ENCODE peak calls at places on chromosomes 7 and 10, in six cellular contexts. One of them, this sample, is unnamed.

GRCh38 chr10:93071674-93072224 is 1.9 kb upstream of the CYP26A1 start:
- DNase-seq in astrocyte: no peak
- DNase-seq in GM10248: no peak
- DNase-seq in thoracic aorta: no peak
- DNase-seq in heart left ventricle: no peak
- DNase-seq in WTC11: peak; percentile 81
- DNase-seq in this sample: peak; percentile 47

GRCh38 chr7:52620849-52621248 is 414.6 kb upstream of the POM121L12 start:
- DNase-seq in thoracic aorta: no peak
- DNase-seq in GM10248: no peak
- DNase-seq in astrocyte: no peak
- DNase-seq in heart left ventricle: no peak
- DNase-seq in WTC11: no peak
- DNase-seq in this sample: no peak

GRCh38 chr10:68073631-68074403 is 1.3 kb downstream of the HERC4 start:
- DNase-seq in GM10248: no peak
- DNase-seq in thoracic aorta: no peak
- DNase-seq in astrocyte: no peak
- DNase-seq in heart left ventricle: no peak
- DNase-seq in WTC11: no peak
- DNase-seq in this sample: no peak

GRCh38 chr10:71252195-71252594 is 39.8 kb downstream of the UNC5B start:
- DNase-seq in WTC11: no peak
- DNase-seq in astrocyte: no peak
- DNase-seq in GM10248: no peak
- DNase-seq in thoracic aorta: no peak
- DNase-seq in heart left ventricle: no peak
- DNase-seq in this sample: no peak

GRCh38 chr7:35465791-35466336 is 212.0 kb upstream of the TBX20 start:
- DNase-seq in WTC11: no peak
- DNase-seq in heart left ventricle: peak; percentile 92
- DNase-seq in thoracic aorta: no peak
- DNase-seq in astrocyte: no peak
- DNase-seq in GM10248: no peak
- DNase-seq in this sample: no peak

GRCh38 chr10:72421895-72422540 is 67.3 kb upstream of the DNAJB12 start:
- DNase-seq in GM10248: no peak
- DNase-seq in thoracic aorta: no peak
- DNase-seq in WTC11: peak; percentile 24
- DNase-seq in heart left ventricle: no peak
- DNase-seq in astrocyte: no peak
- DNase-seq in this sample: no peak

GRCh38 chr10:92068900-92069299 is 145.3 kb downstream of the BTAF1 start:
- DNase-seq in GM10248: no peak
- DNase-seq in heart left ventricle: no peak
- DNase-seq in astrocyte: peak; percentile 57
- DNase-seq in WTC11: no peak
- DNase-seq in thoracic aorta: no peak
- DNase-seq in this sample: no peak

GRCh38 chr10:58054881-58055280 is 212.8 kb downstream of the IPMK start:
- DNase-seq in astrocyte: no peak
- DNase-seq in heart left ventricle: no peak
- DNase-seq in WTC11: no peak
- DNase-seq in thoracic aorta: no peak
- DNase-seq in GM10248: no peak
- DNase-seq in this sample: no peak

GRCh38 chr10:92787557-92788152 is 60.7 kb upstream of the EXOC6 start:
- DNase-seq in WTC11: peak; percentile 41
- DNase-seq in GM10248: no peak
- DNase-seq in astrocyte: no peak
- DNase-seq in thoracic aorta: no peak
- DNase-seq in heart left ventricle: no peak
- DNase-seq in this sample: no peak

GRCh38 chr10:103836776-103837344 is 18.5 kb downstream of the SH3PXD2A start:
- DNase-seq in heart left ventricle: no peak
- DNase-seq in WTC11: no peak
- DNase-seq in astrocyte: no peak
- DNase-seq in thoracic aorta: no peak
- DNase-seq in GM10248: no peak
- DNase-seq in this sample: no peak

GRCh38 chr10:7587168-7587864 is 79.5 kb downstream of the ITIH5 start:
- DNase-seq in GM10248: no peak
- DNase-seq in WTC11: no peak
- DNase-seq in heart left ventricle: no peak
- DNase-seq in thoracic aorta: no peak
- DNase-seq in astrocyte: no peak
- DNase-seq in this sample: no peak

GRCh38 chr7:92498557-92498956 is 20.8 kb upstream of the ERVW-1 start:
- DNase-seq in thoracic aorta: no peak
- DNase-seq in astrocyte: no peak
- DNase-seq in WTC11: no peak
- DNase-seq in heart left ventricle: no peak
- DNase-seq in GM10248: no peak
- DNase-seq in this sample: no peak

GRCh38 chr10:119305860-119306513 is 98.6 kb downstream of the GRK5 start:
- DNase-seq in WTC11: no peak
- DNase-seq in astrocyte: peak; percentile 99
- DNase-seq in GM10248: peak; percentile 75
- DNase-seq in heart left ventricle: peak; percentile 51
- DNase-seq in thoracic aorta: peak; percentile 82
- DNase-seq in this sample: no peak

GRCh38 chr10:71132321-71132810 is 80.0 kb upstream of the UNC5B start:
- DNase-seq in GM10248: peak; percentile 8
- DNase-seq in heart left ventricle: no peak
- DNase-seq in WTC11: no peak
- DNase-seq in astrocyte: no peak
- DNase-seq in thoracic aorta: no peak
- DNase-seq in this sample: peak; percentile 34

GRCh38 chr10:96720422-96721206 is at the start of gene PIK3AP1:
- DNase-seq in heart left ventricle: peak; percentile 74
- DNase-seq in WTC11: peak; percentile 49
- DNase-seq in GM10248: peak; percentile 89
- DNase-seq in thoracic aorta: no peak
- DNase-seq in astrocyte: no peak
- DNase-seq in this sample: peak; percentile 47

GRCh38 chr10:124595143-124595883 is 133.7 kb downstream of the LHPP start:
- DNase-seq in thoracic aorta: no peak
- DNase-seq in heart left ventricle: peak; percentile 9
- DNase-seq in WTC11: no peak
- DNase-seq in GM10248: no peak
- DNase-seq in astrocyte: no peak
- DNase-seq in this sample: no peak

GRCh38 chr7:14606101-14606500 is 296.4 kb downstream of the DGKB start:
- DNase-seq in astrocyte: peak; percentile 63
- DNase-seq in heart left ventricle: no peak
- DNase-seq in GM10248: no peak
- DNase-seq in WTC11: no peak
- DNase-seq in thoracic aorta: no peak
- DNase-seq in this sample: no peak

GRCh38 chr10:42475168-42476098 is 162.9 kb downstream of the ZNF33B start:
- DNase-seq in GM10248: no peak
- DNase-seq in heart left ventricle: no peak
- DNase-seq in astrocyte: no peak
- DNase-seq in thoracic aorta: no peak
- DNase-seq in WTC11: peak; percentile 16
- DNase-seq in this sample: no peak

GRCh38 chr7:75537731-75538130 is 45.6 kb downstream of the SPDYE5 start:
- DNase-seq in GM10248: no peak
- DNase-seq in WTC11: no peak
- DNase-seq in astrocyte: no peak
- DNase-seq in thoracic aorta: no peak
- DNase-seq in heart left ventricle: no peak
- DNase-seq in this sample: no peak

GRCh38 chr7:94298943-94299342 is 95.8 kb upstream of the COL1A2 start:
- DNase-seq in thoracic aorta: no peak
- DNase-seq in GM10248: no peak
- DNase-seq in astrocyte: peak; percentile 72
- DNase-seq in heart left ventricle: no peak
- DNase-seq in WTC11: no peak
- DNase-seq in this sample: no peak

GRCh38 chr10:78264361-78264760 is 230.7 kb downstream of the RPS24 start:
- DNase-seq in heart left ventricle: no peak
- DNase-seq in WTC11: no peak
- DNase-seq in GM10248: no peak
- DNase-seq in thoracic aorta: no peak
- DNase-seq in astrocyte: no peak
- DNase-seq in this sample: no peak

GRCh38 chr10:12549297-12549696 is 199.9 kb downstream of the CAMK1D start:
- DNase-seq in WTC11: no peak
- DNase-seq in GM10248: peak; percentile 40
- DNase-seq in heart left ventricle: no peak
- DNase-seq in astrocyte: no peak
- DNase-seq in thoracic aorta: no peak
- DNase-seq in this sample: no peak

GRCh38 chr7:46725136-46725535 is 804.1 kb upstream of the IGFBP3 start:
- DNase-seq in thoracic aorta: no peak
- DNase-seq in WTC11: no peak
- DNase-seq in astrocyte: no peak
- DNase-seq in GM10248: no peak
- DNase-seq in heart left ventricle: no peak
- DNase-seq in this sample: no peak

GRCh38 chr7:92809397-92810241 is 26.8 kb downstream of the CDK6 start:
- DNase-seq in astrocyte: peak; percentile 96
- DNase-seq in GM10248: peak; percentile 57
- DNase-seq in thoracic aorta: peak; percentile 12
- DNase-seq in heart left ventricle: peak; percentile 56
- DNase-seq in WTC11: peak; percentile 13
- DNase-seq in this sample: peak; percentile 24

GRCh38 chr7:25389489-25390106 is 161.3 kb upstream of the NPVF start:
- DNase-seq in WTC11: no peak
- DNase-seq in thoracic aorta: no peak
- DNase-seq in GM10248: peak; percentile 21
- DNase-seq in heart left ventricle: no peak
- DNase-seq in astrocyte: peak; percentile 10
- DNase-seq in this sample: peak; percentile 35

GRCh38 chr7:43078794-43079193 is 33.7 kb upstream of the HECW1 start:
- DNase-seq in GM10248: no peak
- DNase-seq in WTC11: no peak
- DNase-seq in heart left ventricle: no peak
- DNase-seq in thoracic aorta: no peak
- DNase-seq in astrocyte: no peak
- DNase-seq in this sample: no peak

GRCh38 chr7:20440472-20441105 is 109.9 kb downstream of the ITGB8 start:
- DNase-seq in thoracic aorta: no peak
- DNase-seq in WTC11: peak; percentile 81
- DNase-seq in heart left ventricle: no peak
- DNase-seq in astrocyte: no peak
- DNase-seq in GM10248: peak; percentile 19
- DNase-seq in this sample: peak; percentile 44
- TF ChIP-seq CTCF in thoracic aorta: peak; percentile 21
- TF ChIP-seq CTCF in WTC11: peak; percentile 59
- TF ChIP-seq CTCF in heart left ventricle: peak; percentile 14
- TF ChIP-seq CTCF in astrocyte: peak; percentile 44
- TF ChIP-seq CTCF in GM10248: peak; percentile 31
- TF ChIP-seq CTCF in this sample: peak; percentile 54

GRCh38 chr7:157690833-157691382 is 354.1 kb downstream of the DNAJB6 start:
- DNase-seq in thoracic aorta: no peak
- DNase-seq in astrocyte: peak; percentile 94
- DNase-seq in WTC11: peak; percentile 47
- DNase-seq in GM10248: no peak
- DNase-seq in heart left ventricle: peak; percentile 69
- DNase-seq in this sample: no peak

GRCh38 chr7:157693071-157693520 is 356.3 kb downstream of the DNAJB6 start:
- DNase-seq in astrocyte: no peak
- DNase-seq in WTC11: peak; percentile 34
- DNase-seq in GM10248: no peak
- DNase-seq in thoracic aorta: no peak
- DNase-seq in heart left ventricle: peak; percentile 13
- DNase-seq in this sample: no peak

GRCh38 chr7:157690058-157690832 is 353.4 kb downstream of the DNAJB6 start:
- DNase-seq in WTC11: peak; percentile 26
- DNase-seq in thoracic aorta: no peak
- DNase-seq in GM10248: no peak
- DNase-seq in astrocyte: peak; percentile 54
- DNase-seq in heart left ventricle: no peak
- DNase-seq in this sample: no peak

GRCh38 chr7:157692156-157693011 is 355.6 kb downstream of the DNAJB6 start:
- DNase-seq in WTC11: peak; percentile 24
- DNase-seq in thoracic aorta: no peak
- DNase-seq in GM10248: no peak
- DNase-seq in heart left ventricle: peak; percentile 27
- DNase-seq in astrocyte: no peak
- DNase-seq in this sample: no peak

DNA sequence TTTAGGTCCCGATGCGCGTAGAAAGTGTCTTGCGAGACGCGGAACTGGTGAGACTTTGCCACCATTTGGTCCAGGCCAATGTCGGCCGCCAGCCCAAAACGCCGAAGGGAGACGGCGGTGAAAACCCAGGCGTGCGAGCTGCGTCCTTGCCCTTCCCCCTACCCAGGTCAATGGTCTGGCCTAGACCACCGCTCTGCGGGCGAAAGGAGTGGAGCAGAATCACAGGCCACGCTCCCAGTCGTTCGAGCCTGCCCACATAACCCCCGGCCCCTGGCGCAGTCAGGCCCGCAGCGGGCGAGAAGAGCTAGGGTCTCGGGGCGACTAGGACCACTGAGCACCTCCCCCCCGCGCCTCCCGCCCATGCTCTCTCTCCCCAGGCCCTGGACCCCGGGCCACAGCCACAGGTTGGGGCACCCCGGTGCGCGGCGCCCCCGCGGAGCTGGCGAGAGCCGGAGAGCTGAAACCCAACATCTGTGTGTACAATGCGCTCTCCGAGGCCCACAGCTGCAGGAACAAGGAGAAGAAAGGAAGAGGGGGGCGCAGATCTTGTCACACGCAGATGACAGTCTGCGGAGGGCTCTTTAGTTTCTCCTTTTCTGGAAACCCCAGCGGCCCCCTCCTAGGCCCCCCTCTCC is 354.8 kb downstream of the DNAJB6 start:
- DNase-seq in heart left ventricle: peak; percentile 24
- DNase-seq in WTC11: peak; percentile 21
- DNase-seq in thoracic aorta: no peak
- DNase-seq in astrocyte: no peak
- DNase-seq in GM10248: no peak
- DNase-seq in this sample: no peak
- TF ChIP-seq CTCF in heart left ventricle: no peak
- TF ChIP-seq CTCF in WTC11: no peak
- TF ChIP-seq CTCF in thoracic aorta: no peak
- TF ChIP-seq CTCF in astrocyte: no peak
- TF ChIP-seq CTCF in GM10248: no peak
- TF ChIP-seq CTCF in this sample: no peak

GRCh38 chr7:103871473-103871872 is 118.0 kb downstream of the RELN start:
- DNase-seq in heart left ventricle: no peak
- DNase-seq in GM10248: no peak
- DNase-seq in thoracic aorta: no peak
- DNase-seq in astrocyte: no peak
- DNase-seq in WTC11: no peak
- DNase-seq in this sample: no peak
- TF ChIP-seq CTCF in heart left ventricle: no peak
- TF ChIP-seq CTCF in GM10248: no peak
- TF ChIP-seq CTCF in thoracic aorta: no peak
- TF ChIP-seq CTCF in astrocyte: no peak
- TF ChIP-seq CTCF in WTC11: no peak
- TF ChIP-seq CTCF in this sample: no peak

DNA sequence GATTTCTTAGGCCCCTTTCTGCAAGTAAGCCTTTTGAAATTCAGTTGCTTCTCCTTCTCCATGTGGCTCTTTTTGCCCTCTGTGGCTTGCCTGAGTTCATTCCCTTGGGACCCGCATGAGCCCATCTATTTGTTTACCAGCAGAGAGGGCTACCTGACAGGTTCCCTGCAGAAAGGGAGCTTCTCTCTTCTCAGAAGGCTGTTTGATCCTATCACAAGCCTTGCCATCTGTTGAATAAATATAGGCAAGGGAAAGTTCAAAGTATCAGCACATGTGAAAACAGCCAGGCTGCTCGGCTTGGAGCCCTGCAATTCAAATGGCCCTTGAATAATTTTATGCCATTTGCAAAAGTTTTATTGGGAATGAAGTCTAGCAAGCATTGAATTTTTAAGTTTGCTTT is 720.2 kb upstream of the FZD8 start:
- DNase-seq in astrocyte: no peak
- DNase-seq in GM10248: no peak
- DNase-seq in thoracic aorta: no peak
- DNase-seq in heart left ventricle: no peak
- DNase-seq in WTC11: no peak
- DNase-seq in this sample: no peak
- TF ChIP-seq CTCF in astrocyte: no peak
- TF ChIP-seq CTCF in GM10248: no peak
- TF ChIP-seq CTCF in thoracic aorta: no peak
- TF ChIP-seq CTCF in heart left ventricle: no peak
- TF ChIP-seq CTCF in WTC11: no peak
- TF ChIP-seq CTCF in this sample: no peak